ENCODE peak calls at places on chromosomes 12 and 14, in ten cellular contexts. R is HCT116, F is neural progenitor cell, C is mammary epithelial cell, W is PC-9, B is PC-3, K is MM.1S, X is hepatocyte, Z is GM23338, A is H1. J is an unnamed sample. For H3K4me1, the result is how much of the 10 kb centered on the place peaks cover.

GRCh38 chr12:45732250-45732649 is 2.7 kb downstream of the ARID2 start:
- DNase-seq in W (no peak), F (no peak), Z (no peak), A (no peak), B (peak), C (peak), R (no peak), X (no peak), K (peak), J (no peak)

GRCh38 chr12:109995366-109995702 is 834 bp downstream of the GIT2 start:
- DNase-seq in A (no peak), X (no peak), Z (no peak), B (no peak), K (no peak), R (no peak), C (no peak), W (no peak), F (no peak), J (no peak)

GRCh38 chr12:64739778-64740177 is 19.4 kb downstream of the GNS start:
- DNase-seq in B (peak), K (no peak), R (no peak), X (no peak), A (no peak), Z (no peak), F (no peak), C (peak), W (no peak), J (no peak)

GRCh38 chr12:24979971-24980730 is 31.2 kb upstream of the BCAT1 start:
- DNase-seq in Z (no peak), K (no peak), C (no peak), B (no peak), A (no peak), F (peak), X (no peak), R (no peak), W (no peak), J (no peak)

GRCh38 chr14:21185506-21185905 is 29.6 kb upstream of the OR5AU1 start:
- DNase-seq in C (no peak), A (no peak), R (no peak), F (no peak), W (no peak), Z (no peak), X (no peak), B (no peak), K (no peak), J (peak)

GRCh38 chr14:102805454-102805891 is 28.2 kb downstream of the TRAF3 start:
- DNase-seq in Z (no peak), W (peak), F (no peak), X (no peak), B (peak), K (peak), A (no peak), R (peak), C (peak), J (no peak)

GRCh38 chr14:75334191-75335051 is 55.8 kb downstream of the FOS start:
- DNase-seq in X (no peak), B (no peak), K (peak), Z (no peak), W (no peak), C (no peak), R (no peak), A (no peak), F (no peak), J (no peak)

GRCh38 chr14:81519200-81519998 is 14.3 kb downstream of the SEL1L start:
- DNase-seq in X (no peak), C (no peak), B (no peak), W (no peak), Z (no peak), K (no peak), A (no peak), R (no peak), F (no peak), J (no peak)

GRCh38 chr12:32051511-32052299 is 54.9 kb upstream of the BICD1 start:
- DNase-seq in A (no peak), Z (no peak), R (peak), C (peak), K (no peak), F (no peak), W (peak), B (peak), X (peak), J (peak)

GRCh38 chr12:50579757-50580267 is 75.0 kb downstream of the DIP2B start:
- DNase-seq in F (no peak), W (no peak), B (peak), Z (no peak), A (no peak), X (no peak), R (no peak), K (no peak), C (peak), J (no peak)

GRCh38 chr12:27447761-27448160 is 1.2 kb downstream of the SMCO2 start:
- DNase-seq in K (no peak), W (no peak), R (no peak), X (no peak), B (no peak), Z (no peak), A (no peak), C (no peak), F (no peak), J (no peak)

GRCh38 chr12:13024151-13024946 is 19.8 kb upstream of the FAM234B start:
- DNase-seq in Z (peak), F (peak), R (peak), A (peak), X (peak), C (no peak), K (peak), W (peak), B (no peak), J (no peak)

DNA sequence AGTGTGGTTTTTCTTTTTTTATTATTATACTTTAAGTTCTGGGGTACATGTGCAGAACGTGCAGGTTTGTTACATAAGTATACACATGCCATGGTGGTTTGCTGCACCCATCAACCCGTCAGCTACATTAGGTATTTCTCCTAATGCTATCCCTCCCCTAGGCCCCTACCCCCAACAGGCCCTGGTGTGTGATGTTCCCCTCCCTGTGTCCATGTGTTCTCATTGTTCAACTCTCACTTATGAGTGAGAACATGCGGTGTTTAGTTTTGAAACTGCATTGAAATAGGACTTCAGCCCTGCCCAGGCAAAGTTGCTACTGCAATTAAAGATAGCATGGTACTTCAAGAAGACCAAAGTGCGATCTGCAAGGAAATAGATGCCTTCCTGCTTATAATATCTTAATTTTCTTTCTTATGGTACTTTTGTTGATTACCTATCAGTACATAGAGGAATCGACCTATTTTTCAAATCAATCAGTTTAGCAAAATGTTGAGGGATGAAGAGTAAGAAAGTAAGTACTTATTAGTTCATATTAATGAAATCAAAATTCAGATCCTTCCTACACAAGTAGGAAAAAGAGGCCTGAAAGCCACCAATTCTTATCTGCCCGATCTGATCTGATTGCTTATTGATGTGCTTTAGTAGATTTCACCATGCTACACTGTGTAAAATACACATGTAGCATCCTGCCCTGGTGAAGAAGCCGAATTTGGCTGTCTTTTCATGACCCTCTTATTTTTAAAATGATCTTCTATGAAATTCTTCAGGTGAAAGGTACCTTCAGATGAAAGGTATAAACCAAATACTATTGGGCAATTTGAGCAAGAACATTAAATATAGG is 1.6 kb downstream of the LTA4H start:
- DNase-seq in R (no peak), K (no peak), A (no peak), B (no peak), X (peak), W (no peak), C (no peak), F (no peak), Z (no peak), J (no peak)
- H3K4me3 ChIP-seq in R (peak), K (peak), A (peak), B (peak), X (peak), W (peak), C (peak), F (peak), Z (peak), J (peak)

GRCh38 chr12:114666746-114667668 is 17.0 kb downstream of the TBX3 start:
- DNase-seq in X (peak), K (no peak), Z (peak), C (no peak), R (no peak), F (peak), A (peak), W (no peak), B (peak), J (no peak)
- TF ChIP-seq EZH2 in X (no peak), K (no peak), Z (peak), C (no peak), R (no peak), F (peak), A (peak), W (no peak), B (no peak), J (no peak)

DNA sequence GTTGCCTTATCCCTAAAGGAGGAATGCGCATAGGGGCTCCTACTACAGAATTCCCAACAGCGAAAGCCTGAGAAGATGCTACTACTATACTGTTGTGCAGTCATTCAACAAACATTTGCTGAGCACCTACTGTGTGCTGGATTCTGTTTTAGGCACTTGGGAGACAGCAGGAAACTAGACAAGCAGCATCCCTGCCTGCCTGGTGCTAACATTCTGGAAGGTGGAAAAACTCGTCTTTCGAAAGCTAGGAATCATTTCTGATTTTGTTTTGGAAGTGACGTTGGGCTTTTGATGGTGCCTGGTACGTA is 131.5 kb upstream of the NCOR2 start:
- DNase-seq in K (no peak), X (no peak), Z (no peak), A (no peak), B (no peak), C (no peak), W (no peak), F (no peak), R (no peak), J (no peak)
- H3K4me1 ChIP-seq in K (under half), X (under half), Z (under half), A (under half), B (under half), C (under half), W (under half), F (under half), R (under half), J (under half)

GRCh38 chr14:104677506-104678332 is 11.7 kb upstream of the INF2 start:
- DNase-seq in F (peak), Z (peak), C (peak), R (no peak), B (peak), W (peak), K (no peak), A (peak), X (peak), J (peak)

GRCh38 chr14:104676694-104677505 is 12.5 kb upstream of the INF2 start:
- DNase-seq in F (peak), K (no peak), W (no peak), A (peak), R (no peak), B (no peak), X (peak), Z (peak), C (no peak), J (no peak)

GRCh38 chr14:104675447-104675846 is 14.0 kb upstream of the INF2 start:
- DNase-seq in X (no peak), B (no peak), R (no peak), K (no peak), C (no peak), F (no peak), Z (no peak), A (no peak), W (no peak), J (no peak)

GRCh38 chr14:104678346-104678745 is 11.1 kb upstream of the INF2 start:
- DNase-seq in C (no peak), K (no peak), A (peak), R (no peak), F (peak), B (no peak), X (peak), Z (no peak), W (no peak), J (peak)

GRCh38 chr14:104676130-104676693 is 13.2 kb upstream of the INF2 start:
- DNase-seq in K (no peak), C (no peak), A (no peak), R (no peak), F (no peak), X (no peak), B (no peak), W (no peak), Z (no peak), J (no peak)
- H3K4me3 ChIP-seq in K (no peak), C (no peak), A (peak), R (no peak), F (no peak), X (no peak), B (no peak), W (no peak), Z (peak), J (no peak)

GRCh38 chr12:48980389-48980952 is 2.3 kb downstream of the WNT1 start:
- DNase-seq in Z (peak), X (peak), B (peak), A (peak), R (no peak), C (no peak), K (no peak), W (peak), F (peak), J (no peak)
- TF ChIP-seq EZH2 in Z (peak), X (peak), B (no peak), A (no peak), R (no peak), C (no peak), K (no peak), W (no peak), F (peak), J (peak)

GRCh38 chr12:88142610-88142991 is 494 bp downstream of the TMTC3 start:
- DNase-seq in B (peak), A (no peak), K (peak), F (peak), C (peak), Z (peak), X (peak), W (peak), R (no peak), J (peak)

GRCh38 chr12:88141774-88142609 is at the start of the genes CEP290 and TMTC3:
- DNase-seq in X (peak), R (peak), B (peak), K (peak), W (peak), C (peak), Z (peak), A (peak), F (peak), J (peak)

GRCh38 chr12:88144037-88144436 is 1.9 kb downstream of the TMTC3 start:
- DNase-seq in F (no peak), A (no peak), K (no peak), R (no peak), W (no peak), B (no peak), X (no peak), C (no peak), Z (peak), J (no peak)

GRCh38 chr12:88144546-88145468 is 2.7 kb downstream of the TMTC3 start:
- DNase-seq in X (no peak), R (no peak), W (no peak), B (no peak), F (no peak), Z (no peak), K (no peak), C (peak), A (no peak), J (no peak)

DNA sequence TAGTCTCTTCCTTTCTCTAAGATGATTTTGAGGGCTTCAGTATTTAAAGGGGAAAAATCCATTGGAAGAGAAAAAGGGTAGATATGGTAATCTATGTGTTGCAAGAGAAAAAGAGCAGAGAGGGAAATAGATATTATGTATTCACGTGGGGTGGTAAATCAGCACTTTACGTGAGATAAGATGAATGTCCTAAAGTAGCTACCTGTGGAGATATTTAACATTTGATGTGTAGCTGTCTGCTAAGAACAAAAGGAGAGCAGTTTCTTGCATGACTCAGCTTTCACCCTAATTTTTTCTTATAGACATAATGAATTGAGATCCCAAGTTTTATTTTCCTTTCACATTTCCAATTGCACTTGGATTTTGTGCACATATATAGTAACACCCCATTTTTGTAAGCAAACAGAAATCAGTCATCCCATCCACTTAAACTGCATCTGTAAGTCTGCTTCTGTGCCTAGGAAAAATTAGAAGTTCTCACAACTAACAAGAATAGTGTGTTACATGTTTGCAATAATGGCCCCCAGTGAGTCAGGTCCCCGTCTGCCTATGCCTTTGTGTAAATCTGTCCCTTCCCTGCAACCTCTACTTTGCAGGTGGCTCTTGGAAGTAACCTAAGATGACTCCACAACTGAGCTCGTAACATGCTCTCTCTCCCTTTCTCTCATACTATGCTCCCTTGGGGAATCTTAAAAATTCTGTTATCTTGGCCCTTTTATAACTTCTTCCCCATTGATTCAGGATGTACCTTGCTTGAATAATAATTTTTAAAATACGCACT is 3.6 kb downstream of the TMTC3 start:
- DNase-seq in B (no peak), R (no peak), Z (peak), F (no peak), X (peak), C (peak), K (no peak), A (no peak), W (no peak), J (peak)
- H3K4me1 ChIP-seq in B (under half), R (under half), Z (under half), F (under half), X (under half), C (under half), K (under half), A (under half), W (under half), J (under half)